ENCODE peak calls at places on chromosomes 12 and 14, in six cellular contexts. S is suprapubic skin, V is hepatocyte, M is psoas muscle, A is endodermal cell, J is fibroblast of lung. C is an unnamed sample.

GRCh38 chr14:77000340-77001235 is 27.9 kb downstream of the IRF2BPL start:
- DNase-seq in S (no peak), V (peak; percentile 87), M (peak; percentile 55), A (peak; percentile 65), J (peak; percentile 59), C (no peak)

GRCh38 chr12:89663577-89664357 is 44.9 kb downstream of the ATP2B1 start:
- DNase-seq in S (no peak), V (no peak), M (no peak), A (no peak), J (peak; percentile 39), C (no peak)

GRCh38 chr14:72444701-72445100 is 449.2 kb downstream of the DPF3 start:
- DNase-seq in S (no peak), V (no peak), M (no peak), A (no peak), J (peak; percentile 76), C (no peak)

GRCh38 chr14:23640524-23641141 is 4.5 kb downstream of the DHRS2 start:
- DNase-seq in S (no peak), V (peak; percentile 53), M (peak; percentile 40), A (peak; percentile 53), J (peak; percentile 2), C (peak; percentile 67)

GRCh38 chr14:69500736-69501135 is 16.2 kb downstream of the PLEKHD1 start:
- DNase-seq in S (no peak), V (no peak), M (no peak), A (no peak), J (no peak), C (no peak)

GRCh38 chr14:102776761-102777710 is at the start of gene TRAF3:
- DNase-seq in S (no peak), V (peak; percentile 88), M (peak; percentile 69), A (peak; percentile 74), J (peak; percentile 66), C (no peak)

GRCh38 chr14:61126083-61126962 is 145.3 kb downstream of the SLC38A6 start:
- DNase-seq in S (no peak), V (no peak), M (peak; percentile 75), A (no peak), J (peak; percentile 50), C (no peak)

GRCh38 chr12:62772556-62772955 is 162.4 kb downstream of the PPM1H start:
- DNase-seq in S (no peak), V (no peak), M (no peak), A (no peak), J (peak; percentile 57), C (no peak)

GRCh38 chr12:94172973-94173372 is 24.6 kb downstream of the PLXNC1 start:
- DNase-seq in S (no peak), V (peak; percentile 85), M (no peak), A (no peak), J (peak; percentile 91), C (no peak)

GRCh38 chr14:64812412-64812811 is 67.3 kb downstream of the SPTB start:
- DNase-seq in S (no peak), V (peak; percentile 81), M (peak; percentile 52), A (peak; percentile 81), J (no peak), C (no peak)

GRCh38 chr14:76666746-76667145 is 94.5 kb upstream of the VASH1 start:
- DNase-seq in S (no peak), V (no peak), M (no peak), A (peak; percentile 58), J (no peak), C (no peak)

GRCh38 chr14:37048666-37049071 is 123.7 kb downstream of the SLC25A21 start:
- DNase-seq in S (no peak), V (no peak), M (no peak), A (no peak), J (peak; percentile 73), C (no peak)

GRCh38 chr14:21535545-21536394 is 9.6 kb upstream of the SALL2 start:
- DNase-seq in S (no peak), V (no peak), M (no peak), A (no peak), J (no peak), C (no peak)

GRCh38 chr12:95918194-95918993 is 24.0 kb downstream of the CCDC38 start:
- DNase-seq in S (no peak), V (peak; percentile 71), M (no peak), A (peak; percentile 74), J (peak; percentile 35), C (no peak)

GRCh38 chr12:14952295-14952995 is 9.0 kb downstream of the ARHGDIB start:
- DNase-seq in S (no peak), V (peak; percentile 79), M (no peak), A (no peak), J (peak; percentile 97), C (no peak)

GRCh38 chr14:33709286-33709685 is 241.6 kb downstream of the EGLN3 start:
- DNase-seq in S (no peak), V (no peak), M (no peak), A (no peak), J (peak; percentile 80), C (no peak)

GRCh38 chr14:77303417-77304156 is 17.1 kb downstream of the POMT2 start:
- DNase-seq in S (no peak), V (peak; percentile 89), M (no peak), A (no peak), J (peak; percentile 98), C (no peak)

GRCh38 chr14:58315606-58316005 is 17.3 kb downstream of the ARID4A start:
- DNase-seq in S (no peak), V (no peak), M (no peak), A (no peak), J (peak; percentile 13), C (no peak)

GRCh38 chr14:66459603-66460002 is 26.6 kb upstream of the CCDC196 start:
- DNase-seq in S (no peak), V (no peak), M (no peak), A (no peak), J (no peak), C (no peak)

GRCh38 chr12:76329163-76329562 is 19.1 kb downstream of the BBS10 start:
- DNase-seq in S (no peak), V (peak; percentile 27), M (no peak), A (no peak), J (peak; percentile 96), C (no peak)

GRCh38 chr12:8829621-8830020 is 7.2 kb downstream of the A2ML1 start:
- DNase-seq in S (no peak), V (no peak), M (no peak), A (no peak), J (no peak), C (no peak)

GRCh38 chr12:95548056-95548538 is 3.2 kb downstream of the USP44 start:
- DNase-seq in S (no peak), V (peak; percentile 24), M (peak; percentile 21), A (peak; percentile 88), J (no peak), C (no peak)

GRCh38 chr12:25089738-25090137 is 105.2 kb downstream of the DNAI7 start:
- DNase-seq in S (no peak), V (no peak), M (no peak), A (no peak), J (peak; percentile 23), C (no peak)

GRCh38 chr12:47777151-47777550 is 4.1 kb downstream of the SLC48A1 start:
- DNase-seq in S (no peak), V (no peak), M (no peak), A (no peak), J (no peak), C (no peak)

GRCh38 chr12:47779943-47780504 is 7.0 kb downstream of the SLC48A1 start:
- DNase-seq in S (no peak), V (no peak), M (no peak), A (no peak), J (no peak), C (no peak)

GRCh38 chr12:47777741-47778558 is 4.9 kb downstream of the SLC48A1 start:
- DNase-seq in S (peak; percentile 82), V (no peak), M (peak; percentile 52), A (no peak), J (no peak), C (no peak)

GRCh38 chr12:47779301-47779942 is 6.4 kb downstream of the SLC48A1 start:
- DNase-seq in S (peak; percentile 95), V (peak; percentile 91), M (peak; percentile 88), A (peak; percentile 100), J (peak; percentile 62), C (peak; percentile 90)

GRCh38 chr12:47778842-47779241 is 5.8 kb downstream of the SLC48A1 start:
- DNase-seq in S (peak; percentile 79), V (no peak), M (no peak), A (no peak), J (no peak), C (no peak)
- H3K4me1 ChIP-seq in S (peaks cover 94% of the 10 kb centered on the region), V (no peaks in the 10 kb centered on the region), M (peaks cover 51% of the 10 kb centered on the region), A (no peaks in the 10 kb centered on the region), J (peaks cover 11% of the 10 kb centered on the region), C (peaks cover 51% of the 10 kb centered on the region)

GRCh38 chr12:99552022-99552421 is 95.5 kb upstream of the GARIN6 start:
- DNase-seq in S (no peak), V (no peak), M (no peak), A (no peak), J (no peak), C (no peak)
- H3K4me3 ChIP-seq in S (no peak overlapping the region), V (no peak overlapping the region), M (no peak overlapping the region), A (no peak overlapping the region), J (no peak overlapping the region), C (no peak overlapping the region)

GRCh38 chr12:50537538-50537919 is 32.7 kb downstream of the DIP2B start:
- DNase-seq in S (no peak), V (no peak), M (no peak), A (peak; percentile 29), J (peak; percentile 87), C (no peak)

GRCh38 chr12:50536831-50537537 is 32.2 kb downstream of the DIP2B start:
- DNase-seq in S (no peak), V (no peak), M (no peak), A (peak; percentile 7), J (no peak), C (no peak)

GRCh38 chr12:50530532-50530931 is 25.7 kb downstream of the DIP2B start:
- DNase-seq in S (no peak), V (no peak), M (no peak), A (no peak), J (no peak), C (no peak)

GRCh38 chr12:50533203-50533584 is 28.4 kb downstream of the DIP2B start:
- DNase-seq in S (no peak), V (no peak), M (no peak), A (peak; percentile 39), J (no peak), C (no peak)

GRCh38 chr12:50533971-50534370 is 29.2 kb downstream of the DIP2B start:
- DNase-seq in S (no peak), V (no peak), M (no peak), A (no peak), J (peak; percentile 45), C (no peak)
- H3K4me1 ChIP-seq in S (peaks cover 66% of the 10 kb centered on the region), V (peaks cover 20% of the 10 kb centered on the region), M (peaks cover 27% of the 10 kb centered on the region), A (no peaks in the 10 kb centered on the region), J (peaks cover 11% of the 10 kb centered on the region), C (no peaks in the 10 kb centered on the region)

DNA sequence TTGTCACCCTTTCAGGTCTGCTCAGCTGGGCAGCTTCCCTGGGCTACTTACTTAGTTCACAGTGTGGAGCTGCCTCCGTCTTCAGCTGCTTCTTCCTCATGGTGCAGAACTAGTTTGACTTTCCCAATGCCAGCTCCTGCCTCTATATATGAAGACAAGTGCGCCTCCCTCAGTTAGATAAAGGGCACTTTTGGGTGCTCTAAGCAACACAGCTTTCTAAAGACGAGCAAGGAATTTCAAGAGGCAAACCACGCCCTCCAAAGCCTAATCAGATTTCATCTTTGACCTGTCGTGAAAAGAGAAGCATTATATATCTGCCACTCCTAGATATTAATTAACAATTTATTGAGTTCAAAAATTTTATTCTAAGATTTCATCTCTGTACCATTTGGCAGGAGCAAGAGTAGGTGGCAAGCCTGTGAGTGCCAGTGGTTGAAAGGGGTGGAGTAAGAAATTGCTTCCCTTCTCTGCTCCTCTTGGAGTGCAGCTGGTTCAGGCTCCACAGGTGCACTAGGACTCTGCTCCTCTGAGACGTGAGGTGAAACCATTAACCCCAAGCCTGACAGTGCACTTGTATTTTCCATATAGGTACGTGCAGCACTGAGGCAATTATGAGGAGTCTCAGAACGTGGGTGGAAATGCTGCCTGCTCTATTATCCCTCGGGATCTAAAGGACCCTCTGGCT is 2.1 kb upstream of the SLC11A2 start:
- DNase-seq in S (no peak), V (peak; percentile 75), M (no peak), A (peak; percentile 84), J (peak; percentile 23), C (peak; percentile 21)
- H3K4me3 ChIP-seq in S (no peak overlapping the region), V (no peak overlapping the region), M (no peak overlapping the region), A (no peak overlapping the region), J (no peak overlapping the region), C (no peak overlapping the region)

C was measured in tibial nerve.